ENCODE peak calls at places on chromosomes 16 and 17, in six cellular contexts. U is activated CD4-positive, alpha-beta memory T cell treated with anti-CD3 and anti-CD28 coated beads, Interleukin-2, amount 10 ng/mL, durations not matched to agents 7 days and 5 days; J is T follicular helper cell; M is HL-60; L is anterior cingulate cortex; H is left cardiac atrium. P is an unnamed sample.

GRCh38 chr17:82407255-82407654 is 10.9 kb upstream of the HEXD start:
- DNase-seq in U (no peak), J (no peak), M (no peak), L (no peak), H (peak; percentile 68), P (no peak)

GRCh38 chr17:80646328-80646727 is 101.7 kb downstream of the RPTOR start:
- DNase-seq in U (no peak), J (no peak), M (no peak), L (no peak), H (no peak), P (no peak)

GRCh38 chr17:77817953-77818352 is 140.6 kb upstream of the TNRC6C start:
- DNase-seq in U (no peak), J (no peak), M (no peak), L (no peak), H (no peak), P (no peak)

GRCh38 chr17:28853295-28853694 is 1.5 kb upstream of the ERAL1 start:
- DNase-seq in U (no peak), J (no peak), M (no peak), L (no peak), H (no peak), P (no peak)

GRCh38 chr17:33099252-33099651 is 107.6 kb downstream of the SPACA3 start:
- DNase-seq in U (no peak), J (no peak), M (no peak), L (no peak), H (no peak), P (no peak)

GRCh38 chr16:71311553-71312158 is 22.5 kb upstream of the CMTR2 start:
- DNase-seq in U (no peak), J (no peak), M (no peak), L (no peak), H (no peak), P (no peak)

GRCh38 chr16:87550510-87550961 is 51.8 kb upstream of the JPH3 start:
- DNase-seq in U (peak; percentile 62), J (peak; percentile 31), M (no peak), L (no peak), H (peak; percentile 51), P (peak; percentile 61)

GRCh38 chr16:29745126-29745852 is 501 bp downstream of the C16orf54 start:
- DNase-seq in U (peak; percentile 60), J (no peak), M (peak; percentile 63), L (no peak), H (no peak), P (peak; percentile 83)

GRCh38 chr16:72221216-72221995 is 49.5 kb upstream of the PMFBP1 start:
- DNase-seq in U (no peak), J (no peak), M (no peak), L (no peak), H (no peak), P (no peak)